ENCODE peak calls at places on chromosomes 2 and 18, in ten cellular contexts. O, U, J, P, H, L, R, E, A and I are unnamed samples.

GRCh38 chr2:182077451-182078142 is 91.9 kb downstream of the PPP1R1C start:
- DNase-seq in L (no peak), O (peak), R (no peak), A (peak), E (peak), U (peak), H (no peak), P (peak), J (peak), I (peak)

GRCh38 chr2:219017166-219017931 is 24.0 kb downstream of the CFAP65 start:
- DNase-seq in H (no peak), E (no peak), P (no peak), A (no peak), U (no peak), O (no peak), R (no peak), L (no peak), J (no peak), I (no peak)

GRCh38 chr18:79826966-79827365 is 29.2 kb downstream of the KCNG2 start:
- DNase-seq in H (no peak), L (no peak), R (no peak), P (no peak), O (no peak), A (no peak), E (no peak), U (no peak), J (no peak), I (no peak)

GRCh38 chr2:224449212-224450147 is 47.6 kb upstream of the FAM124B start:
- DNase-seq in U (peak), J (peak), P (peak), R (no peak), O (no peak), E (no peak), A (no peak), H (no peak), L (no peak), I (peak)

GRCh38 chr2:218295029-218295428 is 2.7 kb upstream of the TMBIM1 start:
- DNase-seq in L (no peak), R (no peak), J (no peak), H (no peak), P (no peak), E (no peak), A (no peak), O (no peak), U (peak), I (no peak)

GRCh38 chr2:180707867-180708205 is 272.6 kb upstream of the UBE2E3 start:
- DNase-seq in L (no peak), E (no peak), P (peak), R (no peak), H (no peak), O (peak), J (no peak), A (no peak), U (peak), I (no peak)

GRCh38 chr2:184734338-184734737 is 136.0 kb downstream of the ZNF804A start:
- DNase-seq in L (no peak), E (no peak), J (no peak), R (no peak), O (no peak), U (peak), P (no peak), A (peak), H (no peak), I (no peak)

GRCh38 chr2:72033636-72034035 is 114.0 kb downstream of the CYP26B1 start:
- DNase-seq in E (no peak), U (no peak), A (no peak), J (no peak), R (peak), L (no peak), H (no peak), P (no peak), O (no peak), I (no peak)

GRCh38 chr18:22579271-22579670 is 161.6 kb upstream of the CTAGE1 start:
- DNase-seq in R (no peak), L (no peak), P (no peak), J (no peak), A (no peak), E (no peak), H (no peak), U (no peak), O (no peak), I (no peak)

GRCh38 chr2:2057125-2057721 is 273.9 kb downstream of the MYT1L start:
- DNase-seq in H (no peak), R (peak), U (no peak), A (peak), O (peak), E (no peak), J (no peak), P (no peak), L (no peak), I (peak)

GRCh38 chr2:174336403-174337336 is 1.9 kb downstream of the SP9 start:
- DNase-seq in R (no peak), P (peak), A (no peak), O (no peak), H (peak), L (no peak), J (no peak), U (no peak), E (peak), I (peak)

GRCh38 chr18:77037533-77037932 is 95.0 kb downstream of the MBP start:
- DNase-seq in E (no peak), O (no peak), A (no peak), J (no peak), R (no peak), P (no peak), U (no peak), H (no peak), L (no peak), I (no peak)

GRCh38 chr2:46977899-46978298 is 62.3 kb upstream of the MCFD2 start:
- DNase-seq in L (no peak), R (no peak), J (no peak), E (no peak), P (no peak), H (no peak), O (no peak), U (no peak), A (no peak), I (peak)

GRCh38 chr2:74481961-74482800 is 617 bp downstream of the CCDC142 start:
- DNase-seq in R (peak), A (no peak), J (peak), O (no peak), L (no peak), U (no peak), P (peak), E (no peak), H (peak), I (no peak)

GRCh38 chr2:216328347-216328746 is 43.9 kb downstream of the MARCHF4 start:
- DNase-seq in E (no peak), J (no peak), U (peak), P (no peak), L (no peak), O (peak), A (no peak), H (no peak), R (no peak), I (no peak)

GRCh38 chr2:83055338-83056010 is 1403.6 kb downstream of the SUCLG1 start:
- DNase-seq in E (no peak), O (peak), R (no peak), L (no peak), J (no peak), H (no peak), A (peak), P (peak), U (peak), I (no peak)

GRCh38 chr2:140586379-140586778 is 1544.4 kb downstream of the LRP1B start:
- DNase-seq in J (peak), H (no peak), R (no peak), O (no peak), P (peak), U (peak), L (no peak), E (peak), A (peak), I (no peak)

GRCh38 chr2:240557808-240558207 is at the start of gene ANKMY1:
- DNase-seq in L (no peak), O (peak), E (peak), P (no peak), H (peak), U (peak), J (peak), A (no peak), R (peak), I (peak)

GRCh38 chr2:134402385-134402784 is 148.5 kb downstream of the MGAT5 start:
- DNase-seq in O (peak), R (peak), E (no peak), J (no peak), H (no peak), A (no peak), L (no peak), P (no peak), U (no peak), I (no peak)

GRCh38 chr2:238158018-238158806 is 558 bp upstream of the ERFE start:
- DNase-seq in E (no peak), P (no peak), O (no peak), R (no peak), H (no peak), L (no peak), U (no peak), A (no peak), J (no peak), I (no peak)

GRCh38 chr18:69889009-69889408 is 58.7 kb downstream of the CD226 start:
- DNase-seq in E (no peak), L (no peak), A (no peak), J (no peak), H (no peak), R (no peak), P (no peak), U (no peak), O (no peak), I (no peak)

GRCh38 chr2:43348904-43349725 is 122.7 kb upstream of the ZFP36L2 start:
- DNase-seq in H (no peak), J (no peak), O (no peak), R (no peak), P (no peak), A (no peak), E (no peak), U (no peak), L (no peak), I (no peak)

GRCh38 chr18:37243756-37244155 is 321.8 kb downstream of the CELF4 start:
- DNase-seq in J (no peak), E (peak), P (no peak), H (no peak), L (no peak), R (no peak), U (no peak), A (no peak), O (no peak), I (no peak)

GRCh38 chr2:239302083-239302807 is 98.6 kb downstream of the HDAC4 start:
- DNase-seq in J (no peak), U (peak), P (no peak), E (no peak), R (peak), H (no peak), L (no peak), A (no peak), O (no peak), I (no peak)

GRCh38 chr2:102082591-102083586 is 59.7 kb upstream of the IL1R1 start:
- DNase-seq in U (peak), P (no peak), L (no peak), E (no peak), J (peak), H (no peak), R (peak), O (peak), A (peak), I (peak)

GRCh38 chr2:54641988-54642387 is 81.5 kb upstream of the EML6 start:
- DNase-seq in O (no peak), U (no peak), L (no peak), A (no peak), P (no peak), R (no peak), H (no peak), E (no peak), J (no peak), I (no peak)

GRCh38 chr2:18445412-18446320 is 114.8 kb downstream of the RDH14 start:
- DNase-seq in J (no peak), E (no peak), A (no peak), U (peak), H (no peak), L (no peak), P (no peak), R (peak), O (no peak), I (no peak)

GRCh38 chr2:171274757-171275156 is 114.1 kb upstream of the TLK1 start:
- DNase-seq in L (no peak), O (no peak), E (no peak), U (no peak), J (no peak), R (no peak), A (no peak), H (no peak), P (no peak), I (no peak)

GRCh38 chr2:64787698-64788097 is 134.0 kb upstream of the SERTAD2 start:
- DNase-seq in R (no peak), O (no peak), U (peak), A (no peak), H (no peak), J (no peak), E (no peak), L (no peak), P (no peak), I (no peak)

GRCh38 chr2:229974271-229974670 is 52.0 kb downstream of the FBXO36 start:
- DNase-seq in L (no peak), E (no peak), R (no peak), J (no peak), U (peak), A (peak), O (peak), H (no peak), P (peak), I (no peak)